ENCODE peak calls at places on chromosomes 12 and 14, in nine cellular contexts. H is AG10803; K is neuronal stem cell; E is omental fat pad; Q is ACHN; D is T-cell; Z is OCI-LY7; O is fibroblast of lung; M is activated CD4-positive, alpha-beta T cell treated with anti-CD3 and anti-CD28 coated beads, Interleukin-2, amount 10 ng/mL, durations not matched to agents 7 days and 5 days. I is an unnamed sample.

GRCh38 chr12:11953523-11953922 is 117.2 kb upstream of the BCL2L14 start:
- DNase-seq in O (no peak), Z (no peak), Q (no peak), D (no peak), K (no peak), M (no peak), H (no peak), E (no peak), I (no peak)

GRCh38 chr12:52561880-52562449 is 9.0 kb upstream of the KRT71 start:
- DNase-seq in M (no peak), K (no peak), E (no peak), Z (no peak), D (no peak), Q (peak; percentile 42), O (no peak), H (no peak), I (no peak)

GRCh38 chr12:119547016-119547415 is 46.6 kb upstream of the TMEM233 start:
- DNase-seq in E (no peak), Z (no peak), M (no peak), K (no peak), D (no peak), O (no peak), Q (no peak), H (no peak), I (no peak)

GRCh38 chr12:124939428-124940142 is 25.1 kb upstream of the UBC start:
- DNase-seq in M (peak; percentile 89), Z (peak; percentile 91), Q (peak; percentile 98), O (peak; percentile 98), D (peak; percentile 84), K (peak; percentile 96), E (peak; percentile 85), H (peak; percentile 98), I (peak; percentile 86)

GRCh38 chr12:122934722-122935121 is 31.5 kb downstream of the ABCB9 start:
- DNase-seq in E (no peak), Z (peak; percentile 44), Q (no peak), O (no peak), K (no peak), D (no peak), H (no peak), M (no peak), I (no peak)

GRCh38 chr12:117189725-117190209 is 503 bp downstream of the FBXO21 start:
- DNase-seq in K (peak; percentile 21), O (peak; percentile 40), Q (peak; percentile 50), H (peak; percentile 32), E (no peak), Z (peak; percentile 62), D (peak; percentile 47), M (peak; percentile 33), I (no peak)

GRCh38 chr14:105497671-105498429 is 6.8 kb downstream of the TEDC1 start:
- DNase-seq in M (no peak), Z (no peak), Q (no peak), K (no peak), H (no peak), E (no peak), O (no peak), D (no peak), I (no peak)

GRCh38 chr12:81863406-81863805 is 104.3 kb upstream of the PPFIA2 start:
- DNase-seq in K (peak; percentile 8), E (no peak), O (no peak), D (no peak), M (no peak), Q (peak; percentile 49), H (no peak), Z (no peak), I (no peak)